ENCODE peak calls at places on chromosome 20, in ten cellular contexts. Z, U, X, V, T, P, F, W, D and A are unnamed samples. For H3K36me3, the result is how much of the 10 kb centered on the place peaks cover.

GRCh38 chr20:62973033-62973745 is 20.7 kb downstream of the SLC17A9 start:
- DNase-seq in V (no peak), W (no peak), T (no peak), X (no peak), F (no peak), U (no peak), P (no peak), Z (no peak), D (no peak), A (no peak)

GRCh38 chr20:1309439-1309847 is 19.5 kb downstream of the SDCBP2 start:
- DNase-seq in W (peak), X (no peak), V (no peak), F (no peak), Z (no peak), D (no peak), U (no peak), T (peak), P (no peak), A (no peak)

GRCh38 chr20:3580412-3580811 is 82.8 kb downstream of the GFRA4 start:
- DNase-seq in T (no peak), P (no peak), F (no peak), V (no peak), X (no peak), U (no peak), W (peak), Z (no peak), D (no peak), A (no peak)

GRCh38 chr20:16708590-16708989 is 21.2 kb upstream of the SNRPB2 start:
- DNase-seq in D (no peak), X (no peak), W (no peak), U (no peak), Z (no peak), V (no peak), P (peak), F (no peak), T (no peak), A (no peak)

GRCh38 chr20:49853640-49854039 is 41.0 kb downstream of the SLC9A8 start:
- DNase-seq in U (no peak), X (peak), W (peak), D (peak), Z (peak), F (no peak), V (peak), P (peak), T (no peak), A (no peak)

GRCh38 chr20:34579936-34580587 is 21.5 kb downstream of the MAP1LC3A start:
- DNase-seq in X (peak), V (peak), W (no peak), F (no peak), D (no peak), P (peak), T (peak), U (no peak), Z (no peak), A (no peak)

GRCh38 chr20:19688031-19688806 is 69.8 kb upstream of the RIN2 start:
- DNase-seq in V (peak), P (peak), F (peak), D (peak), Z (peak), T (peak), W (peak), U (peak), X (peak), A (peak)

GRCh38 chr20:5354871-5355270 is 38.1 kb upstream of the PROKR2 start:
- DNase-seq in D (no peak), U (no peak), V (no peak), T (no peak), X (no peak), W (no peak), F (no peak), Z (no peak), P (no peak), A (no peak)

GRCh38 chr20:49028684-49029083 is 17.4 kb upstream of the CSE1L start:
- DNase-seq in P (peak), D (no peak), X (no peak), F (no peak), T (no peak), V (peak), W (peak), Z (peak), U (no peak), A (no peak)

GRCh38 chr20:48919336-48919881 is 2.1 kb upstream of the ARFGEF2 start:
- DNase-seq in T (no peak), Z (no peak), P (no peak), D (no peak), F (no peak), V (no peak), X (no peak), W (no peak), U (no peak), A (no peak)

GRCh38 chr20:48983423-48984400 is 62.2 kb downstream of the ARFGEF2 start:
- DNase-seq in F (peak), W (no peak), D (peak), X (no peak), U (no peak), T (no peak), Z (peak), V (peak), P (peak), A (peak)

GRCh38 chr20:8744228-8744844 is 324.6 kb upstream of the PLCB4 start:
- DNase-seq in P (no peak), W (no peak), U (no peak), F (no peak), X (no peak), T (no peak), D (no peak), V (peak), Z (peak), A (no peak)

GRCh38 chr20:43458422-43458924 is 777 bp downstream of the SRSF6 start:
- DNase-seq in V (peak), D (no peak), U (no peak), W (peak), F (peak), T (no peak), P (no peak), X (no peak), Z (no peak), A (no peak)

GRCh38 chr20:61458146-61458746 is 206.2 kb downstream of the CDH4 start:
- DNase-seq in P (no peak), U (no peak), T (no peak), X (peak), F (no peak), V (no peak), W (no peak), Z (no peak), D (no peak), A (no peak)

GRCh38 chr20:63958964-63959698 is 2.9 kb upstream of the UCKL1 start:
- DNase-seq in T (no peak), D (no peak), X (peak), F (no peak), Z (no peak), V (no peak), P (no peak), W (no peak), U (no peak), A (no peak)

GRCh38 chr20:57513199-57513598 is 11.7 kb downstream of the CTCFL start:
- DNase-seq in Z (peak), U (no peak), V (peak), D (no peak), F (no peak), P (peak), T (no peak), W (no peak), X (no peak), A (no peak)

GRCh38 chr20:64080013-64080812 is at the start of gene OPRL1:
- DNase-seq in W (no peak), P (peak), U (no peak), X (no peak), T (no peak), D (no peak), F (no peak), Z (no peak), V (no peak), A (no peak)

GRCh38 chr20:41165001-41165882 is 27.9 kb downstream of the PLCG1 start:
- DNase-seq in F (no peak), D (no peak), P (no peak), W (no peak), T (no peak), V (no peak), X (peak), Z (no peak), U (peak), A (no peak)

GRCh38 chr20:46114449-46114848 is 3.7 kb upstream of the CD40 start:
- DNase-seq in W (peak), Z (no peak), D (no peak), X (peak), F (no peak), T (no peak), P (no peak), U (peak), V (no peak), A (no peak)

GRCh38 chr20:51937780-51938179 is 135.5 kb upstream of the SALL4 start:
- DNase-seq in F (no peak), X (no peak), P (no peak), U (no peak), W (no peak), D (no peak), T (no peak), V (no peak), Z (no peak), A (no peak)

GRCh38 chr20:51930775-51931174 is 128.5 kb upstream of the SALL4 start:
- DNase-seq in P (peak), F (no peak), T (no peak), V (peak), X (no peak), W (no peak), U (no peak), D (peak), Z (peak), A (no peak)

GRCh38 chr20:51931321-51931720 is 129.0 kb upstream of the SALL4 start:
- DNase-seq in Z (no peak), U (no peak), W (peak), V (no peak), F (no peak), D (no peak), P (no peak), X (no peak), T (no peak), A (no peak)

GRCh38 chr20:51935003-51935358 is 132.7 kb upstream of the SALL4 start:
- DNase-seq in U (no peak), T (no peak), F (no peak), Z (no peak), V (no peak), D (no peak), P (no peak), X (no peak), W (no peak), A (no peak)

DNA sequence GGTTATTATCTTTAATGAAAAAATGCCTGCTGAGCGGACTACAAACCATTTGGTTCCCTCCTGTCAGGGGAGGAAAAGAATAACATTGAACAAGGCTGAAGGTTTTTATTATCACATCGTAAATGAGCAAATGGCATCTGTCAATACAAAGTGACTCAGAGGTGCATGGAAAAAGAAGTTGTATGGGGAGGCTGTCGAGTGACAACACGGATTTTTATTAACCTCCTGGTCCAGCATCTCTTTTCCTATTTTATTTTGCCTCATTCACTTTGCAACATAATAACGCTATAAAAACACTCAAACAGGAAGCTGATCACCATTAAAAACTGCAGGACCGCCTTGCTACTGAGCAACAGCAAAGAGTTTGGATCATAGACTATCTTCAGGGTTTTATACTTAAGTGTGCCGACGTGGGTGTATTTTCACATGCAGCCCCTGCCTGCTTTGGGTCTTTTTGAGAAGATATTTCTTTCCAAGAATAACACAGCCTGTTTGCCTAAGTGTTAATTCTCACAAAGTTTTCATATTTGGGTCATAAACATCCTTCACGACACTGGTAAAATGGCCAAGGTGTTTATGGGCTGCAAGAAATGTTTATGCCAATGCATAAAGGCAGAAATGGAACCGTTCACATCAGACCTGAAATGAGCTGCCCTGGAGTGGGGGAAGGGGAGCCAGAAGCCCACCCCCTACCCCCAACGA is 132.1 kb upstream of the SALL4 start:
- DNase-seq in V (no peak), P (peak), W (no peak), X (no peak), D (no peak), T (no peak), U (no peak), F (no peak), Z (no peak), A (no peak)
- H3K4me3 ChIP-seq in V (no peak), P (peak), W (no peak), X (no peak), D (no peak), T (no peak), U (no peak), F (no peak), Z (no peak), A (no peak)

DNA sequence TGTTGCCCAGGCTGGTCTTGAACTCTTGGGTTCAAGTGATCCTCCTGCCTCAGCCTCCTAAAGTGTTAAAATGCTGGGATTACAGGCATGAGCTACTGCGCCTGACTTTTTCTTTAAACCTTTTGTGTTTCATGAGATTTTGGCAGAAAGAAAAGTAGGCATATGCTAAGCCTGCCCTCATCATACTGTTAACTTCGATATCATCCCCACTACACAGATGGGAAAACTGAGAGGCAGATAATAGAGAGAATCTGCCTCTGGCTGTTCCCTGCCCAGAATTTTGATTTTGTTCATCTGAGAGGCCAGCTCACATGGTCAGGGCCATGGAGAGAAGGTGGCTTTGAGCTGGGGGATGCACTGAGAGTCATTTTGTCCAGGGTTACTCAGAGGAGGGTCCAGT is 7.5 kb downstream of the PABPC1L start:
- DNase-seq in Z (no peak), W (no peak), T (no peak), F (no peak), X (peak), U (no peak), P (no peak), V (no peak), D (no peak), A (no peak)
- H3K36me3 ChIP-seq in Z (under half), W (half or more), T (under half), F (under half), X (half or more), U (under half), P (under half), V (under half), D (under half), A (under half)

DNA sequence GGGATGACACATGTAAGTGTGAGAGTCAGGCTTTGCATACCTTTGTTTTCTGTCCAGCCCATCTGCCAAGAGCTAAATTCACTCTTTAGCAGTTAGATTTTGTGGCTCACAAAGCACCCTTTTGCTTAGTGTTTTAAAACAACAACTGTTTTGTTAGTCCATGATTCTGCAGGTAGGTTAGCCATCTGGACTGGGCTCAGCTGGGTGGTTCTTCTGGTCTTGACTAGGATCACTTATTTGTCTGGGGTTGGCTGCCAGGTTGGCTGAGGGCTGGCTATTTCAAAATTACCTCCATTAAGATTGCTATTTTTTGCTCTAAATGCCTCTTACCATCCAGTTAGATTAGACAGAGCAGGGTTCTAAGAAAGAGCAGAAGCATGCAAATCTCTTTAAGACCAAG is 489.3 kb downstream of the BTBD3 start:
- DNase-seq in X (no peak), T (no peak), U (no peak), W (no peak), P (no peak), D (no peak), V (no peak), Z (no peak), F (no peak), A (no peak)
- TF ChIP-seq CTCF in X (no peak), T (no peak), U (no peak), W (no peak), P (no peak), D (no peak), V (no peak), Z (no peak), F (no peak), A (no peak)

DNA sequence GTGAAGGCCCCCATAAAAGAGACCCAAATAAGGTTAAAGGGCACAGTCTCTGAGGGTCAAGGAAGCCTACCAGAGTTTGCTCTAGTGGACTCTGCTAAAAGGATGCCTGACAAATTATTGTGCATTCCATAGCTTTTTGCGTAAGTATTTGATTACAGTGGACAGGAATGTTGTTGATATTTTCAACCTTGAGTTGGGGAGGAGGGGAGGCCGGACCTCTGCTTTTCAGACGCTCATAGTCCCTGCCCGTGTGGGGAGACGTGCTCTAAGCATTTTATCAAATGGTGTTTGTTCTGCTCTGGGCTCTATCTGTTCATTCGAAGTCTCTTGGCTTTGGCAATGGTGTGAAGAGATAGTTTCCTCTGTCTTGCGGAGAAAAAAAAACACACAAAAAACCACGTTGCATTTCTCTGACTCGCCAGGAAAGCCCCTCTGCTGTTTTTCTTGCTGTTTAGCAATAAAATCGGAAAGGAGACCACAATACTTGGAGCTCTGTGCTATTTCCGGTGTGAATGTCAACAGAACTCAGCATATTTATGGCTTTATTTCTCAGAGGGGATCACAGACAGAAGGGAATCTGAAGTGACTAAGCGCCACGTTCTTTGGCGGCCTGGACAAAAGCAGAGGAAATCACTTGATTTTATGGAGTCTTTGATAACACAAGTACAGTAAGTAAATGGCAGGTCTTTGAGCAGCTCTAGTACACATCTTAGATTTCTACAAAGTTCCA is 159.8 kb downstream of the ZFP64 start:
- DNase-seq in F (no peak), X (no peak), T (no peak), W (no peak), U (no peak), D (peak), V (peak), Z (peak), P (peak), A (peak)
- H3K4me3 ChIP-seq in F (no peak), X (no peak), T (no peak), W (no peak), U (no peak), D (no peak), V (no peak), Z (no peak), P (no peak), A (no peak)

GRCh38 chr20:31523361-31524283 is 9.4 kb downstream of the HM13 start:
- DNase-seq in P (no peak), W (no peak), T (no peak), D (no peak), X (no peak), U (no peak), F (no peak), V (peak), Z (peak), A (no peak)

GRCh38 chr20:31522756-31523155 is 8.5 kb downstream of the HM13 start:
- DNase-seq in F (no peak), Z (no peak), U (no peak), X (no peak), T (no peak), P (no peak), V (no peak), D (no peak), W (no peak), A (no peak)

GRCh38 chr20:31527266-31527665 is 13.0 kb downstream of the HM13 start:
- DNase-seq in T (no peak), Z (no peak), D (no peak), V (no peak), W (no peak), U (no peak), F (no peak), X (no peak), P (no peak), A (no peak)
- H3K36me3 ChIP-seq in T (under half), Z (under half), D (under half), V (half or more), W (half or more), U (under half), F (under half), X (half or more), P (under half), A (under half)

GRCh38 chr20:36756482-36756881 is 10.6 kb upstream of the NDRG3 start:
- DNase-seq in W (no peak), V (no peak), F (no peak), T (no peak), U (no peak), D (no peak), Z (no peak), P (no peak), X (no peak), A (no peak)

GRCh38 chr20:36760647-36761046 is 12.9 kb downstream of the DSN1 start:
- DNase-seq in D (no peak), P (no peak), T (no peak), Z (no peak), F (no peak), V (no peak), X (peak), W (no peak), U (no peak), A (no peak)

GRCh38 chr20:36752582-36752981 is 6.7 kb upstream of the NDRG3 start:
- DNase-seq in V (no peak), F (no peak), T (no peak), Z (no peak), U (no peak), D (no peak), P (no peak), X (peak), W (no peak), A (no peak)

GRCh38 chr20:36758276-36758675 is 12.4 kb upstream of the NDRG3 start:
- DNase-seq in T (no peak), P (no peak), X (no peak), D (no peak), Z (no peak), W (no peak), V (no peak), U (no peak), F (no peak), A (no peak)

GRCh38 chr20:36754656-36755222 is 8.8 kb upstream of the NDRG3 start:
- DNase-seq in T (no peak), D (no peak), U (no peak), F (peak), X (peak), V (peak), Z (peak), P (peak), W (peak), A (peak)
- TF ChIP-seq CTCF in T (peak), D (peak), U (peak), F (peak), X (peak), V (peak), Z (peak), P (peak), W (peak), A (peak)

GRCh38 chr20:31974975-31975481 is 7.1 kb downstream of the XKR7 start:
- DNase-seq in F (no peak), U (no peak), Z (no peak), X (no peak), V (no peak), P (no peak), T (no peak), D (no peak), W (peak), A (no peak)

GRCh38 chr20:31977080-31977479 is 9.1 kb downstream of the XKR7 start:
- DNase-seq in D (no peak), X (no peak), V (no peak), W (no peak), Z (no peak), P (no peak), U (no peak), T (no peak), F (no peak), A (no peak)

GRCh38 chr20:31972481-31973386 is 4.8 kb downstream of the XKR7 start:
- DNase-seq in F (no peak), Z (no peak), P (no peak), U (no peak), D (peak), V (peak), X (no peak), W (peak), T (no peak), A (peak)

GRCh38 chr20:31975874-31976273 is 7.9 kb downstream of the XKR7 start:
- DNase-seq in D (no peak), V (no peak), X (no peak), F (no peak), W (no peak), U (no peak), T (no peak), P (no peak), Z (no peak), A (no peak)

DNA sequence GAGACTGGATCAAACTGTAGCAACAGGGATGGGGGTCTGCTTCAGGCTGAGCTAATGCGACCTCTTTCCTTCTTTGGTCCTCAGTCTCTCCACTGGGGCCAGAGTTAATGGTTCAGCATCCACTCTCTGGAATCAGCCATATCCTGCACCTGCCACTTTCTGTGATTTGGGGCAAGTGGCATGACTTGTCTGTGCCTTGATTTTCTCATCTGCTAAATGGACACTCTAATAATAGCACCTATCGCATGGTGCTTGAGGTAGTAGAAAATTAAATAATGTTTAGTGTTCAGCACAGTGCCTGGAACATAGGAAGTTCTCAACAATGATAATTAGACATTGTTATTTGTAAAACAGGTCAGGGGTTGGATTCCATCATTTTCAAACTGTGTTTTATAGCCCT is 6.3 kb downstream of the XKR7 start:
- DNase-seq in U (no peak), F (no peak), P (no peak), X (no peak), Z (no peak), V (no peak), T (no peak), D (no peak), W (no peak), A (no peak)
- H3K4me3 ChIP-seq in U (no peak), F (no peak), P (no peak), X (no peak), Z (no peak), V (no peak), T (no peak), D (no peak), W (no peak), A (no peak)